ENCODE peak calls at places on chromosomes 16 and 17, in nine cellular contexts. D, S, V, T, L, X, B, O and E are unnamed samples.

GRCh38 chr17:44077595-44077909 is 7.0 kb downstream of the G6PC3 start:
- DNase-seq in V (no peak), S (no peak), T (no peak), B (no peak), O (no peak), X (no peak), D (no peak), L (no peak), E (no peak)

GRCh38 chr17:39385040-39385439 is 16.4 kb downstream of the FBXL20 start:
- DNase-seq in V (no peak), X (no peak), B (no peak), O (no peak), D (no peak), T (no peak), L (no peak), S (no peak), E (no peak)

GRCh38 chr16:4884972-4885874 is 37.9 kb downstream of the UBN1 start:
- DNase-seq in X (no peak), S (no peak), O (no peak), T (no peak), D (no peak), L (no peak), V (no peak), B (no peak), E (no peak)

GRCh38 chr16:2979669-2980226 is 498 bp downstream of the PKMYT1 start:
- DNase-seq in B (no peak), X (no peak), L (no peak), S (no peak), V (no peak), D (no peak), T (no peak), O (no peak), E (no peak)

GRCh38 chr17:2194778-2195417 is 108.7 kb downstream of the SMG6 start:
- DNase-seq in B (no peak), L (no peak), S (no peak), V (no peak), O (no peak), T (no peak), X (no peak), D (no peak), E (no peak)

GRCh38 chr16:49592507-49593422 is 219.2 kb downstream of the C16orf78 start:
- DNase-seq in X (no peak), S (no peak), V (peak; percentile 43), O (peak; percentile 46), L (no peak), T (peak; percentile 20), B (peak; percentile 25), D (peak; percentile 23), E (no peak)

GRCh38 chr16:73231969-73232554 is 184.1 kb upstream of the ZFHX3 start:
- DNase-seq in B (no peak), T (no peak), S (no peak), X (no peak), D (peak; percentile 4), L (no peak), V (no peak), O (no peak), E (no peak)

GRCh38 chr16:19481291-19481690 is 40.6 kb downstream of the GDE1 start:
- DNase-seq in T (no peak), V (no peak), L (no peak), B (no peak), O (no peak), X (no peak), S (no peak), D (no peak), E (no peak)

GRCh38 chr16:57967916-57968315 is 3.0 kb downstream of the CNGB1 start:
- DNase-seq in D (no peak), B (no peak), O (no peak), X (no peak), L (no peak), T (no peak), S (no peak), V (no peak), E (no peak)

GRCh38 chr17:35295686-35296085 is 52.8 kb downstream of the SLFN5 start:
- DNase-seq in D (no peak), O (no peak), S (no peak), V (no peak), X (no peak), B (no peak), T (no peak), L (no peak), E (no peak)

GRCh38 chr17:28901866-28902818 is 737 bp downstream of the DHRS13 start:
- DNase-seq in O (no peak), L (no peak), V (no peak), X (no peak), S (no peak), T (no peak), B (no peak), D (peak; percentile 30), E (no peak)

GRCh38 chr16:88854306-88855111 is 2.2 kb downstream of the GALNS start:
- DNase-seq in X (no peak), D (no peak), B (peak; percentile 38), L (no peak), V (no peak), O (no peak), T (no peak), S (no peak), E (no peak)

GRCh38 chr17:37160940-37161339 is 212.2 kb downstream of the AATF start:
- DNase-seq in T (no peak), O (peak; percentile 45), L (no peak), X (no peak), S (no peak), B (no peak), V (no peak), D (peak; percentile 1), E (peak; percentile 84)

GRCh38 chr16:1338119-1338730 is 4.8 kb downstream of the BAIAP3 start:
- DNase-seq in B (no peak), L (no peak), X (no peak), D (peak; percentile 27), T (no peak), O (peak; percentile 37), S (no peak), V (no peak), E (no peak)

GRCh38 chr16:77618951-77619350 is 103.4 kb upstream of the NUDT7 start:
- DNase-seq in D (no peak), T (no peak), X (no peak), B (no peak), O (no peak), L (no peak), V (no peak), S (no peak), E (no peak)

GRCh38 chr17:79671387-79671752 is 59.4 kb upstream of the ENPP7 start:
- DNase-seq in L (no peak), D (no peak), B (no peak), V (no peak), X (no peak), S (no peak), T (no peak), O (no peak), E (no peak)

GRCh38 chr17:6304894-6305612 is 129.9 kb downstream of the AIPL1 start:
- DNase-seq in D (peak; percentile 43), S (no peak), X (no peak), L (no peak), B (no peak), V (no peak), T (no peak), O (no peak), E (no peak)

GRCh38 chr16:74073471-74073870 is 223.1 kb upstream of the PSMD7 start:
- DNase-seq in D (peak; percentile 33), B (no peak), S (no peak), T (no peak), L (no peak), X (no peak), O (no peak), V (no peak), E (no peak)

GRCh38 chr17:80647746-80648145 is 103.1 kb downstream of the RPTOR start:
- DNase-seq in T (no peak), S (peak; percentile 57), L (no peak), O (no peak), B (no peak), X (peak; percentile 75), D (peak; percentile 92), V (no peak), E (no peak)

GRCh38 chr17:70074991-70075390 is at the start of gene KCNJ16:
- DNase-seq in B (no peak), X (no peak), D (peak; percentile 16), S (peak; percentile 99), T (no peak), V (no peak), O (no peak), L (no peak), E (no peak)

GRCh38 chr16:57797216-57797525 is 5.1 kb downstream of the KIFC3 start:
- DNase-seq in S (no peak), V (no peak), O (no peak), X (no peak), B (no peak), T (no peak), D (no peak), L (no peak), E (no peak)

GRCh38 chr17:80261159-80261894 is 675 bp downstream of the RNF213 start:
- DNase-seq in T (peak; percentile 58), D (peak; percentile 50), L (peak; percentile 59), B (peak; percentile 63), O (peak; percentile 93), V (no peak), X (no peak), S (no peak), E (peak; percentile 89)

GRCh38 chr16:47067203-47067602 is 76.5 kb downstream of the NETO2 start:
- DNase-seq in D (no peak), T (no peak), V (no peak), X (no peak), L (no peak), S (no peak), O (no peak), B (no peak), E (no peak)